ENCODE peak calls at places on chromosomes 4 and X, in eight cellular contexts. N is hepatocyte, D is GM23248, B is OCI-LY7, K is HCT116, U is GM23338, A is MM.1S, X is SK-N-SH. V is an unnamed sample. For H3K9me2 and H4K20me1, the result is how much of the 10 kb centered on the place peaks cover.

GRCh38 chr4:140256941-140257340 is 103.0 kb upstream of the MAML3 start:
- DNase-seq in N (peak), B (no peak), A (no peak), X (no peak), K (no peak), D (peak), U (no peak), V (peak)

GRCh38 chrX:72121381-72121780 is 10.3 kb downstream of the RTL5 start:
- DNase-seq in X (no peak), N (no peak), A (peak), D (peak), U (no peak), B (no peak), K (no peak), V (no peak)

GRCh38 chr4:168797738-168798375 is 212.2 kb downstream of the CBR4 start:
- DNase-seq in B (no peak), D (no peak), N (no peak), K (no peak), X (no peak), A (no peak), U (no peak), V (no peak)

GRCh38 chrX:102840871-102841705 is 96.0 kb upstream of the RAB40AL start:
- DNase-seq in A (no peak), X (no peak), N (peak), B (no peak), K (no peak), U (peak), D (peak), V (no peak)

GRCh38 chrX:139382529-139382928 is 148.0 kb upstream of the F9 start:
- DNase-seq in U (peak), K (no peak), N (no peak), D (no peak), X (no peak), B (no peak), A (no peak), V (no peak)

GRCh38 chr4:96131186-96131585 is 291.3 kb downstream of the PDHA2 start:
- DNase-seq in K (no peak), B (no peak), N (no peak), U (no peak), X (no peak), A (no peak), D (no peak), V (no peak)

GRCh38 chr4:98448923-98449322 is 187.7 kb downstream of the RAP1GDS1 start:
- DNase-seq in K (no peak), U (no peak), N (no peak), B (peak), X (no peak), D (no peak), A (peak), V (no peak)

GRCh38 chrX:107674480-107675364 is 46.4 kb downstream of the PRPS1 start:
- DNase-seq in D (peak), N (peak), A (peak), X (no peak), K (no peak), U (no peak), B (peak), V (peak)

GRCh38 chr4:76002176-76002575 is 5.1 kb downstream of the CXCL9 start:
- DNase-seq in U (no peak), K (no peak), X (no peak), B (no peak), D (peak), N (peak), A (no peak), V (no peak)

GRCh38 chr4:99352602-99353580 is at the start of gene ADH1C:
- DNase-seq in K (no peak), D (no peak), B (no peak), U (no peak), X (no peak), N (peak), A (no peak), V (no peak)

GRCh38 chrX:40068048-40068447 is 29.7 kb downstream of the BCOR start:
- DNase-seq in X (no peak), K (no peak), A (no peak), U (no peak), N (no peak), D (peak), B (no peak), V (no peak)

GRCh38 chr4:54898941-54899340 is 226.5 kb downstream of the KDR start:
- DNase-seq in B (no peak), U (no peak), A (no peak), N (no peak), K (no peak), D (no peak), X (no peak), V (no peak)

GRCh38 chrX:47283015-47283771 is 50.4 kb downstream of the USP11 start:
- DNase-seq in D (peak), A (no peak), B (no peak), N (no peak), X (peak), U (no peak), K (no peak), V (no peak)

GRCh38 chr4:177737387-177737965 is 295.2 kb upstream of the AGA start:
- DNase-seq in N (no peak), D (no peak), U (no peak), A (peak), X (no peak), K (no peak), B (no peak), V (no peak)

GRCh38 chrX:136272325-136272724 is 21.1 kb upstream of the MAP7D3 start:
- DNase-seq in B (no peak), U (peak), D (peak), N (no peak), K (peak), A (no peak), X (no peak), V (no peak)

GRCh38 chr4:88672987-88673386 is 24.6 kb downstream of the NAP1L5 start:
- DNase-seq in B (peak), D (peak), A (peak), K (no peak), X (peak), U (peak), N (peak), V (no peak)

GRCh38 chr4:114563536-114564315 is 34.9 kb upstream of the UGT8 start:
- DNase-seq in B (no peak), N (peak), X (no peak), U (peak), A (no peak), K (no peak), D (peak), V (no peak)

GRCh38 chr4:16021804-16022560 is 59.0 kb upstream of the FGFBP2 start:
- DNase-seq in K (no peak), D (no peak), X (no peak), U (no peak), A (no peak), B (no peak), N (no peak), V (no peak)

GRCh38 chr4:107631568-107631967 is 88.5 kb downstream of the PAPSS1 start:
- DNase-seq in U (no peak), B (no peak), X (no peak), D (peak), K (no peak), A (no peak), N (no peak), V (no peak)

GRCh38 chrX:71991164-71991563 is 80.5 kb downstream of the NHSL2 start:
- DNase-seq in B (no peak), U (peak), K (no peak), D (no peak), X (no peak), A (no peak), N (no peak), V (no peak)

GRCh38 chrX:114889454-114889853 is 128.0 kb downstream of the IL13RA2 start:
- DNase-seq in D (peak), X (no peak), U (no peak), K (no peak), B (no peak), N (no peak), A (no peak), V (no peak)

GRCh38 chrX:13304052-13304451 is 15.8 kb downstream of the ATXN3L start:
- DNase-seq in A (no peak), D (no peak), K (no peak), N (no peak), B (no peak), X (no peak), U (no peak), V (no peak)

GRCh38 chrX:123422875-123423274 is 238.8 kb downstream of the GRIA3 start:
- DNase-seq in N (peak), D (peak), U (peak), B (peak), X (peak), A (peak), K (no peak), V (no peak)

GRCh38 chr4:173174184-173175156 is 5.9 kb downstream of the GALNT7 start:
- DNase-seq in N (peak), X (no peak), D (no peak), K (no peak), U (no peak), B (peak), A (no peak), V (no peak)
- H3K9me2 ChIP-seq in N (under half), X (under half), D (under half), K (under half), U (under half), B (under half), A (under half), V (under half)

DNA sequence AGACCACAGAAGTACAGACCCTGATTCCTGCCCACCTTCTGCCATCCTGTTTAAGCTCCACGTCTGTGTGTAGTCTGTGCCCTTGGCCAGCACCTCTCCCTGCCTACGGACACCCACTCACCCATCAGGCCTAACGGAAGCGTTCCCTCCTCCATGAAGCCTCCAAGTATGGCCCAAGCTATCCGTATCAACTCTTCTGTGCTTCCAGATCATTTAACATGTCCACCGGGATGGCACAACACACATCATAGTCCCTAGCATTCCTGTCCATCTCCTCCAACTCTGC is 11.7 kb downstream of the WDR1 start:
- DNase-seq in D (no peak), X (no peak), B (no peak), A (no peak), U (no peak), K (no peak), N (no peak), V (no peak)
- H4K20me1 ChIP-seq in D (under half), X (half or more), B (under half), A (under half), U (half or more), K (under half), N (half or more), V (half or more)

DNA sequence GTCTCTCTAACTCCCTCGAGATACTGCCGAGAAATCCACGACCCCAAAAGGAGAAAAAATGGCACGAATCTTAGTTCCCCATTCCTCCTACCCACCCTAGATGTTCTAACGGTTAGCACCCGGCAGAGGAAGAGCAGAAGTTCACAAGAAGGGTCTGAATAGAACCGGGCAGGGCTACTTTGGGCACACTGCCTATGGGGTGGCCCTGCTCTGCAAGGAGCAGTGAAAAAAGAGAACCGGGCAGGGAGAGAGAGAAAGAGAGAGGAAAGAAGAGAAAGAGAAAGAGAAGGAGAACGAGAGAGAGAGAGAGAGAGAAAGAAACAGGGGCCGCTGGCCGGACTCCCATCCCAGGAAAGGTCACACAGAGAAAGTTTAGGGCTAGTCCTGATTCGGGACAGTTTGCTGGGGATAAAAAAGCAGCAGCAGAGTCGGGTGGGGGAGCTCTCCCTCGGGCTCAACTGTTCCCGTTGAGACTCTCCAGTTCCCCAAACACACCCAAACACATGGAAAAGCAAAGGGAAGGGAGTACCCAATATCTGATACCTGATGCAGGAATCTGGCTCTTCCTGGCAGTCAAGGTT is 468 bp downstream of the GLA start:
- DNase-seq in D (peak), U (no peak), A (no peak), X (no peak), N (no peak), K (no peak), B (peak), V (no peak)
- H3K4me2 ChIP-seq in D (peak), U (peak), A (peak), X (peak), N (peak), K (peak), B (peak), V (peak)

GRCh38 chrX:129808829-129809745 is 29.3 kb downstream of the SASH3 start:
- DNase-seq in K (no peak), B (no peak), U (no peak), A (no peak), X (no peak), N (no peak), D (peak), V (no peak)

GRCh38 chrX:129813662-129814061 is 30.0 kb downstream of the ZDHHC9 start:
- DNase-seq in X (no peak), N (no peak), U (no peak), A (no peak), B (no peak), K (no peak), D (no peak), V (no peak)

GRCh38 chrX:129808163-129808828 is 28.5 kb downstream of the SASH3 start:
- DNase-seq in K (no peak), D (peak), B (no peak), A (no peak), U (no peak), N (no peak), X (no peak), V (no peak)
- H3K9me2 ChIP-seq in K (under half), D (under half), B (under half), A (under half), U (under half), N (under half), X (under half), V (under half)